ENCODE peak calls at places on chromosomes 13 and 19, in five cellular contexts. J is body of pancreas, S is heart left ventricle, O is esophagus squamous epithelium, P is tibial nerve. B is an unnamed sample.

GRCh38 chr19:16957151-16957662 is 68.4 kb downstream of the F2RL3 start:
- DNase-seq in J (no peak), S (no peak), O (no peak), P (no peak), B (peak; percentile 84)

GRCh38 chr13:102508411-102508810 is 88.4 kb upstream of the TPP2 start:
- DNase-seq in J (no peak), S (no peak), O (no peak), P (no peak), B (no peak)

GRCh38 chr19:14089412-14089661 is 1.2 kb downstream of the SAMD1 start:
- DNase-seq in J (no peak), S (no peak), O (no peak), P (no peak), B (peak; percentile 38)

GRCh38 chr19:33740811-33741396 is 55.8 kb upstream of the KCTD15 start:
- DNase-seq in J (peak; percentile 31), S (no peak), O (no peak), P (no peak), B (peak; percentile 38)

GRCh38 chr13:24052547-24052981 is 108.0 kb upstream of the SPATA13 start:
- DNase-seq in J (no peak), S (no peak), O (no peak), P (no peak), B (no peak)

GRCh38 chr19:4089400-4089908 is 22.8 kb upstream of the ZBTB7A start:
- DNase-seq in J (no peak), S (peak; percentile 48), O (no peak), P (no peak), B (peak; percentile 74)

GRCh38 chr19:17743874-17744273 is 7.4 kb upstream of the FCHO1 start:
- DNase-seq in J (no peak), S (no peak), O (no peak), P (no peak), B (peak; percentile 50)

GRCh38 chr13:109281017-109281416 is 505.4 kb downstream of the IRS2 start:
- DNase-seq in J (no peak), S (no peak), O (no peak), P (no peak), B (no peak)

GRCh38 chr13:36712290-36712689 is 38.5 kb downstream of the SERTM1 start:
- DNase-seq in J (no peak), S (no peak), O (no peak), P (no peak), B (no peak)

GRCh38 chr13:95494082-95494681 is 58.3 kb upstream of the CLDN10 start:
- DNase-seq in J (no peak), S (no peak), O (no peak), P (no peak), B (peak; percentile 72)

GRCh38 chr19:42488783-42489521 is 39.3 kb downstream of the CEACAM1 start:
- DNase-seq in J (peak; percentile 16), S (no peak), O (no peak), P (no peak), B (no peak)

GRCh38 chr19:16527971-16528521 is 14.2 kb downstream of the CHERP start:
- DNase-seq in J (peak; percentile 35), S (no peak), O (no peak), P (no peak), B (peak; percentile 54)

GRCh38 chr13:22095794-22096193 is 424.9 kb downstream of the FGF9 start:
- DNase-seq in J (no peak), S (no peak), O (no peak), P (no peak), B (no peak)

GRCh38 chr19:5145521-5146511 is 176.9 kb downstream of the KDM4B start:
- DNase-seq in J (no peak), S (peak; percentile 31), O (no peak), P (no peak), B (no peak)

GRCh38 chr13:25886438-25887214 is 165.2 kb downstream of the SHISA2 start:
- DNase-seq in J (no peak), S (no peak), O (no peak), P (no peak), B (peak; percentile 72)

GRCh38 chr19:13960863-13961784 is 8.8 kb downstream of the DCAF15 start:
- DNase-seq in J (no peak), S (peak; percentile 22), O (no peak), P (no peak), B (no peak)

GRCh38 chr13:27638521-27638920 is 16.8 kb downstream of the POLR1D start:
- DNase-seq in J (no peak), S (no peak), O (no peak), P (no peak), B (no peak)

GRCh38 chr13:104571890-104572229 is 1505.6 kb upstream of the SLC10A2 start:
- DNase-seq in J (no peak), S (no peak), O (no peak), P (no peak), B (no peak)

GRCh38 chr19:3554254-3555083 is 2.9 kb downstream of the MFSD12 start:
- DNase-seq in J (no peak), S (no peak), O (no peak), P (no peak), B (no peak)

GRCh38 chr13:95607363-95607762 is 37.1 kb downstream of the DZIP1 start:
- DNase-seq in J (no peak), S (no peak), O (no peak), P (no peak), B (no peak)

DNA sequence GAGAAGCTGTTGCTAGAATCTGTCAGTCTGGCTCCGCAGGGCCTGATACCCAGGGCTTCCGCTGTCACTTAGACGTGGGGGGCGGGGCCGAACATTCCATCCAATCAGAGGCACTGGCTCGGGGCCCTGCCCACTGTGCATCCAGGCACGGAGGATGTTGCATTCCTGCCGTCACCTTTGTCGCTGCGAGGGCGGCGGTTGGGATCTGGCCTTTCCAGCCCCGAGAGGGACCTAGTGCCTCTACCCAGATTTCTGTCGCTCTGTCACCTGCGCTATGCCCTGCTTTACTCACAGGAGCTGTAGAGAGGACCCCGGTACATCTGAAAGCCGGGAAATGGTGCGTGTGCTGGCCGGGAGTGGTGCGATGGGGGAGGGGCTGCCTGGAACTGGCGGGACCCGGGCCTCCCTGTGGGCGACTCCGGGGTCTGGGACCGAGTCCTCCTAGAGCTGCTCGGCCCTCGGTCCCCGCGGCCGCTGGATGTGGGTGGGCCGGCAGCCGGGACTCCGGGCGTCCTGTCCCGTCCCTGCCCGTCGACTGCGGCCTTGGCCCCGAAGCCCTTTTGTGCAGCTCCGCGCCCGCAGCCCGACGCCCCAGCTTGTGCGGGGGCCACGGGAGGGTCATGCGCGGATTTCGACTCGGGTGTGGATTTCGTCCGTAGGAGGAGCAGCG is at the start of gene ZNF439:
- DNase-seq in J (peak; percentile 88), S (peak; percentile 92), O (peak; percentile 38), P (peak; percentile 84), B (peak; percentile 95)
- TF ChIP-seq POLR2A in J (peak; percentile 73), S (no peak), O (no peak), P (no peak), B (peak; percentile 65)

GRCh38 chr19:9827325-9828238 is at the start of gene UBL5:
- DNase-seq in J (peak; percentile 90), S (peak; percentile 89), O (peak; percentile 34), P (peak; percentile 72), B (peak; percentile 98)
- TF ChIP-seq POLR2A in J (peak; percentile 79), S (no peak), O (peak; percentile 78), P (peak; percentile 5), B (peak; percentile 100)

GRCh38 chr13:45875951-45876350 is 24.4 kb upstream of the SIAH3 start:
- DNase-seq in J (no peak), S (no peak), O (no peak), P (no peak), B (no peak)

GRCh38 chr13:45879666-45880065 is 28.1 kb upstream of the SIAH3 start:
- DNase-seq in J (no peak), S (peak; percentile 73), O (no peak), P (no peak), B (peak; percentile 10)

GRCh38 chr13:45873491-45874360 is 22.2 kb upstream of the SIAH3 start:
- DNase-seq in J (no peak), S (no peak), O (no peak), P (no peak), B (no peak)

GRCh38 chr13:45878966-45879365 is 27.4 kb upstream of the SIAH3 start:
- DNase-seq in J (no peak), S (no peak), O (no peak), P (no peak), B (no peak)

DNA sequence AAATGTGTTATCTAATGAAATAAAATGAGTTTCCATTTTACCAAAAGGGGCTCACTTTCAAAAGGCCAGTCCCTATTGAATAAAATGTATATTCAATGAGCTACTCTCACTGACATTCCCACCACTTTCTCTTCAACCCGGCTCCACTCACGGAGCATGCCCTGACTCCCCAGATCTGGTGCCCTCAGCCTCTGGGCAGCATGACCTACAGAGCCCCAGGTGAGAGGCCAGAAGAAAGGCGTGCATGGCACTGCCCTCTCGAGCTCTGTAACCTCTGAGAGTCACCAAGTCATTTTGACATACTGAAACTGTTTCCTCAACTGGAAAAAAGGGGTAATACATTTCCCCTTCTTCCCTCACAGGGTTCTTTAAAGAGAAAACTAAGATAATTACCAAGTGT is 25.2 kb upstream of the SIAH3 start:
- DNase-seq in J (no peak), S (no peak), O (no peak), P (no peak), B (no peak)
- TF ChIP-seq POLR2A in J (no peak), S (no peak), O (no peak), P (no peak), B (no peak)

GRCh38 chr19:2043269-2043641 is 7.8 kb downstream of the MKNK2 start:
- DNase-seq in J (no peak), S (no peak), O (no peak), P (no peak), B (no peak)
- TF ChIP-seq POLR2A in J (no peak), S (no peak), O (no peak), P (no peak), B (no peak)

GRCh38 chr13:50867641-50867952 is 24.1 kb upstream of the DLEU7 start:
- DNase-seq in J (no peak), S (no peak), O (no peak), P (no peak), B (no peak)
- TF ChIP-seq POLR2A in J (no peak), S (no peak), O (no peak), P (no peak), B (no peak)

DNA sequence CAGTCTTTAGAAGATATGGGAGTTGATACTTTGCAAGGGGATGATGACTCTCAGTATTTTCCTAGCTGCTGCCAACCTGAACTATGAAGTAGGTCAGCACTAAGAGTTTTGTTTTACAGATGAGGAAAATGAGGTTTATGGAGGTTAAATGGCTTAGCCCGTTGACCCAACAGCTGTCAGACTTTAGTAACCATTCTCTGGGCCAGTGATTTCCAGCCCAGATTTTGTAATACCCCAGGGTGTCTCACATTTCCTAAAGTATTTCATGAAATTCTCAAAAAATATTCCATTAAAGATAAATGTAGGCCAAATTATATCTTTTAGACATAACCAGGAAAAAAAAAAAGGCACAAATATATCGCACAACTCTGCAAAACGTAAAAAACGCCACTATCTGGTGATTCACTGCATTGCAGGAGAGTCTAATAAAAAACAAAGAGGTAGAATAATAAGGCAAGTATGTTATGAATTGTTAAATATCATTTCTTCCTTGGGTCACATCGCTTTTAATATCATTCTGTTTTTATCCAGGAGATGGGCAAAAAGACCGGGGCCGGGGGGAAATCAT is 112.5 kb downstream of the DACH1 start:
- DNase-seq in J (no peak), S (peak; percentile 35), O (no peak), P (no peak), B (no peak)
- TF ChIP-seq POLR2A in J (no peak), S (no peak), O (no peak), P (no peak), B (no peak)

B was measured in NB4.